ENCODE peak calls at places on chromosomes 11 and 22, in five cellular contexts. One of them, this sample, is unnamed.

GRCh38 chr11:2523821-2524391 is 79.1 kb downstream of the KCNQ1 start:
- DNase-seq in stimulated activated CD8-positive, alpha-beta memory T cell treated with anti-CD3 and anti-CD28 coated beads, Interleukin-15, amount 100 ng/mL, for 24 hours: no peak
- DNase-seq in T-cell: no peak
- DNase-seq in HCT116: no peak
- DNase-seq in heart left ventricle: peak; percentile 23
- DNase-seq in this sample: no peak

GRCh38 chr11:31813961-31814868 is 3.1 kb upstream of the PAX6 start:
- DNase-seq in stimulated activated CD8-positive, alpha-beta memory T cell treated with anti-CD3 and anti-CD28 coated beads, Interleukin-15, amount 100 ng/mL, for 24 hours: no peak
- DNase-seq in heart left ventricle: no peak
- DNase-seq in T-cell: no peak
- DNase-seq in HCT116: no peak
- DNase-seq in this sample: no peak

GRCh38 chr22:21726650-21727049 is 8.9 kb downstream of the YPEL1 start:
- DNase-seq in T-cell: peak; percentile 26
- DNase-seq in heart left ventricle: no peak
- DNase-seq in HCT116: peak; percentile 28
- DNase-seq in stimulated activated CD8-positive, alpha-beta memory T cell treated with anti-CD3 and anti-CD28 coated beads, Interleukin-15, amount 100 ng/mL, for 24 hours: no peak
- DNase-seq in this sample: peak; percentile 51

GRCh38 chr11:3237119-3237518 is 4.9 kb upstream of the MRGPRE start:
- DNase-seq in T-cell: no peak
- DNase-seq in heart left ventricle: no peak
- DNase-seq in stimulated activated CD8-positive, alpha-beta memory T cell treated with anti-CD3 and anti-CD28 coated beads, Interleukin-15, amount 100 ng/mL, for 24 hours: no peak
- DNase-seq in HCT116: no peak
- DNase-seq in this sample: no peak

GRCh38 chr22:32723632-32724031 is 77.9 kb upstream of the TIMP3 start:
- DNase-seq in stimulated activated CD8-positive, alpha-beta memory T cell treated with anti-CD3 and anti-CD28 coated beads, Interleukin-15, amount 100 ng/mL, for 24 hours: no peak
- DNase-seq in T-cell: peak; percentile 21
- DNase-seq in heart left ventricle: peak; percentile 80
- DNase-seq in HCT116: no peak
- DNase-seq in this sample: peak; percentile 61

GRCh38 chr11:68934666-68935065 is 31.0 kb downstream of the IGHMBP2 start:
- DNase-seq in heart left ventricle: no peak
- DNase-seq in T-cell: no peak
- DNase-seq in HCT116: no peak
- DNase-seq in stimulated activated CD8-positive, alpha-beta memory T cell treated with anti-CD3 and anti-CD28 coated beads, Interleukin-15, amount 100 ng/mL, for 24 hours: no peak
- DNase-seq in this sample: no peak

GRCh38 chr22:50270302-50271010 is at the start of gene MAPK11:
- DNase-seq in stimulated activated CD8-positive, alpha-beta memory T cell treated with anti-CD3 and anti-CD28 coated beads, Interleukin-15, amount 100 ng/mL, for 24 hours: no peak
- DNase-seq in heart left ventricle: peak; percentile 77
- DNase-seq in HCT116: no peak
- DNase-seq in T-cell: peak; percentile 63
- DNase-seq in this sample: peak; percentile 87

GRCh38 chr22:33210129-33210784 is 152.1 kb upstream of the SYN3 start:
- DNase-seq in stimulated activated CD8-positive, alpha-beta memory T cell treated with anti-CD3 and anti-CD28 coated beads, Interleukin-15, amount 100 ng/mL, for 24 hours: no peak
- DNase-seq in heart left ventricle: no peak
- DNase-seq in HCT116: no peak
- DNase-seq in T-cell: no peak
- DNase-seq in this sample: peak; percentile 60

GRCh38 chr11:74325649-74326645 is 14.5 kb upstream of the P4HA3 start:
- DNase-seq in HCT116: no peak
- DNase-seq in stimulated activated CD8-positive, alpha-beta memory T cell treated with anti-CD3 and anti-CD28 coated beads, Interleukin-15, amount 100 ng/mL, for 24 hours: no peak
- DNase-seq in heart left ventricle: peak; percentile 93
- DNase-seq in T-cell: no peak
- DNase-seq in this sample: peak; percentile 41

GRCh38 chr22:42623301-42623751 is 8.6 kb upstream of the POLDIP3 start:
- DNase-seq in HCT116: no peak
- DNase-seq in stimulated activated CD8-positive, alpha-beta memory T cell treated with anti-CD3 and anti-CD28 coated beads, Interleukin-15, amount 100 ng/mL, for 24 hours: no peak
- DNase-seq in heart left ventricle: no peak
- DNase-seq in T-cell: no peak
- DNase-seq in this sample: no peak

GRCh38 chr22:49040754-49041467 is 786.8 kb downstream of the BRD1 start:
- DNase-seq in HCT116: no peak
- DNase-seq in heart left ventricle: no peak
- DNase-seq in T-cell: no peak
- DNase-seq in stimulated activated CD8-positive, alpha-beta memory T cell treated with anti-CD3 and anti-CD28 coated beads, Interleukin-15, amount 100 ng/mL, for 24 hours: no peak
- DNase-seq in this sample: no peak

GRCh38 chr11:62612366-62613274 is at the start of the genes EML3 and ROM1:
- DNase-seq in HCT116: no peak
- DNase-seq in heart left ventricle: peak; percentile 94
- DNase-seq in stimulated activated CD8-positive, alpha-beta memory T cell treated with anti-CD3 and anti-CD28 coated beads, Interleukin-15, amount 100 ng/mL, for 24 hours: peak; percentile 77
- DNase-seq in T-cell: peak; percentile 82
- DNase-seq in this sample: peak; percentile 88

GRCh38 chr11:27913650-27914049 is 194.3 kb downstream of the KIF18A start:
- DNase-seq in heart left ventricle: no peak
- DNase-seq in HCT116: no peak
- DNase-seq in T-cell: no peak
- DNase-seq in stimulated activated CD8-positive, alpha-beta memory T cell treated with anti-CD3 and anti-CD28 coated beads, Interleukin-15, amount 100 ng/mL, for 24 hours: no peak
- DNase-seq in this sample: no peak

GRCh38 chr11:1485504-1485885 is 1.1 kb downstream of the MOB2 start:
- DNase-seq in T-cell: no peak
- DNase-seq in HCT116: no peak
- DNase-seq in stimulated activated CD8-positive, alpha-beta memory T cell treated with anti-CD3 and anti-CD28 coated beads, Interleukin-15, amount 100 ng/mL, for 24 hours: no peak
- DNase-seq in heart left ventricle: no peak
- DNase-seq in this sample: no peak

GRCh38 chr11:76706667-76707066 is 36.1 kb upstream of the LRRC32 start:
- DNase-seq in T-cell: no peak
- DNase-seq in stimulated activated CD8-positive, alpha-beta memory T cell treated with anti-CD3 and anti-CD28 coated beads, Interleukin-15, amount 100 ng/mL, for 24 hours: no peak
- DNase-seq in HCT116: no peak
- DNase-seq in heart left ventricle: no peak
- DNase-seq in this sample: no peak

This sample was measured in hepatocyte.